ENCODE peak calls at places on chromosomes 13 and 19, in nine cellular contexts. One of them, this sample, is unnamed.

GRCh38 chr19:49746206-49746958 is 16.7 kb downstream of the TSKS start:
- DNase-seq in esophagus squamous epithelium: no peak
- DNase-seq in AG04450: no peak
- DNase-seq in psoas muscle: peak
- DNase-seq in breast epithelium: peak
- DNase-seq in Caco-2: peak
- DNase-seq in upper lobe of right lung: peak
- DNase-seq in nephron progenitor cell: peak
- DNase-seq in fibroblast of pulmonary artery: peak
- DNase-seq in this sample: peak

GRCh38 chr13:48782429-48782840 is 128.7 kb downstream of the CYSLTR2 start:
- DNase-seq in esophagus squamous epithelium: no peak
- DNase-seq in AG04450: no peak
- DNase-seq in fibroblast of pulmonary artery: no peak
- DNase-seq in breast epithelium: no peak
- DNase-seq in nephron progenitor cell: no peak
- DNase-seq in Caco-2: no peak
- DNase-seq in psoas muscle: no peak
- DNase-seq in upper lobe of right lung: no peak
- DNase-seq in this sample: no peak

GRCh38 chr19:34430738-34431625 is 2.8 kb downstream of the UBA2 start:
- DNase-seq in Caco-2: peak
- DNase-seq in AG04450: no peak
- DNase-seq in nephron progenitor cell: peak
- DNase-seq in upper lobe of right lung: no peak
- DNase-seq in fibroblast of pulmonary artery: peak
- DNase-seq in psoas muscle: no peak
- DNase-seq in esophagus squamous epithelium: no peak
- DNase-seq in breast epithelium: no peak
- DNase-seq in this sample: no peak

GRCh38 chr19:1173845-1174809 is at the start of gene SBNO2:
- DNase-seq in psoas muscle: peak
- DNase-seq in AG04450: no peak
- DNase-seq in nephron progenitor cell: peak
- DNase-seq in Caco-2: peak
- DNase-seq in upper lobe of right lung: peak
- DNase-seq in esophagus squamous epithelium: peak
- DNase-seq in fibroblast of pulmonary artery: peak
- DNase-seq in breast epithelium: peak
- DNase-seq in this sample: peak

GRCh38 chr19:17902701-17903100 is 30.1 kb upstream of the CCDC124 start:
- DNase-seq in fibroblast of pulmonary artery: peak
- DNase-seq in nephron progenitor cell: no peak
- DNase-seq in upper lobe of right lung: no peak
- DNase-seq in Caco-2: no peak
- DNase-seq in psoas muscle: no peak
- DNase-seq in esophagus squamous epithelium: no peak
- DNase-seq in breast epithelium: no peak
- DNase-seq in AG04450: peak
- DNase-seq in this sample: no peak

GRCh38 chr19:48512504-48513288 is 1.1 kb upstream of the LMTK3 start:
- DNase-seq in upper lobe of right lung: no peak
- DNase-seq in nephron progenitor cell: no peak
- DNase-seq in breast epithelium: no peak
- DNase-seq in AG04450: no peak
- DNase-seq in esophagus squamous epithelium: no peak
- DNase-seq in Caco-2: no peak
- DNase-seq in psoas muscle: no peak
- DNase-seq in fibroblast of pulmonary artery: no peak
- DNase-seq in this sample: no peak

GRCh38 chr19:3471954-3472655 is 8.2 kb downstream of the SMIM24 start:
- DNase-seq in Caco-2: no peak
- DNase-seq in AG04450: no peak
- DNase-seq in psoas muscle: peak
- DNase-seq in esophagus squamous epithelium: no peak
- DNase-seq in nephron progenitor cell: peak
- DNase-seq in breast epithelium: no peak
- DNase-seq in upper lobe of right lung: peak
- DNase-seq in fibroblast of pulmonary artery: no peak
- DNase-seq in this sample: no peak

GRCh38 chr13:64928704-64929499 is 2301.2 kb downstream of the PCDH9 start:
- DNase-seq in fibroblast of pulmonary artery: peak
- DNase-seq in AG04450: peak
- DNase-seq in Caco-2: no peak
- DNase-seq in esophagus squamous epithelium: no peak
- DNase-seq in breast epithelium: no peak
- DNase-seq in upper lobe of right lung: no peak
- DNase-seq in nephron progenitor cell: no peak
- DNase-seq in psoas muscle: no peak
- DNase-seq in this sample: no peak

GRCh38 chr13:21106089-21106488 is 44.7 kb upstream of the LATS2 start:
- DNase-seq in esophagus squamous epithelium: no peak
- DNase-seq in Caco-2: no peak
- DNase-seq in AG04450: peak
- DNase-seq in upper lobe of right lung: no peak
- DNase-seq in breast epithelium: no peak
- DNase-seq in fibroblast of pulmonary artery: peak
- DNase-seq in nephron progenitor cell: no peak
- DNase-seq in psoas muscle: no peak
- DNase-seq in this sample: no peak

GRCh38 chr19:1169921-1170885 is 3.9 kb downstream of the SBNO2 start:
- DNase-seq in Caco-2: no peak
- DNase-seq in AG04450: peak
- DNase-seq in esophagus squamous epithelium: no peak
- DNase-seq in psoas muscle: peak
- DNase-seq in upper lobe of right lung: peak
- DNase-seq in breast epithelium: peak
- DNase-seq in fibroblast of pulmonary artery: peak
- DNase-seq in nephron progenitor cell: no peak
- DNase-seq in this sample: no peak

GRCh38 chr13:34462843-34463242 is 479.2 kb upstream of the NBEA start:
- DNase-seq in AG04450: no peak
- DNase-seq in esophagus squamous epithelium: no peak
- DNase-seq in nephron progenitor cell: no peak
- DNase-seq in breast epithelium: no peak
- DNase-seq in fibroblast of pulmonary artery: peak
- DNase-seq in Caco-2: no peak
- DNase-seq in psoas muscle: no peak
- DNase-seq in upper lobe of right lung: no peak
- DNase-seq in this sample: no peak

GRCh38 chr13:49683489-49683888 is 7.8 kb downstream of the EBPL start:
- DNase-seq in nephron progenitor cell: no peak
- DNase-seq in esophagus squamous epithelium: no peak
- DNase-seq in psoas muscle: no peak
- DNase-seq in breast epithelium: no peak
- DNase-seq in Caco-2: no peak
- DNase-seq in AG04450: no peak
- DNase-seq in fibroblast of pulmonary artery: no peak
- DNase-seq in upper lobe of right lung: no peak
- DNase-seq in this sample: no peak

GRCh38 chr19:55080121-55080914 is 4.6 kb downstream of the EPS8L1 start:
- DNase-seq in psoas muscle: peak
- DNase-seq in Caco-2: peak
- DNase-seq in breast epithelium: peak
- DNase-seq in esophagus squamous epithelium: no peak
- DNase-seq in fibroblast of pulmonary artery: peak
- DNase-seq in nephron progenitor cell: peak
- DNase-seq in upper lobe of right lung: peak
- DNase-seq in AG04450: peak
- DNase-seq in this sample: peak

GRCh38 chr19:2856457-2857055 is 10.6 kb upstream of the ZNF556 start:
- DNase-seq in psoas muscle: no peak
- DNase-seq in AG04450: no peak
- DNase-seq in upper lobe of right lung: no peak
- DNase-seq in Caco-2: no peak
- DNase-seq in breast epithelium: no peak
- DNase-seq in esophagus squamous epithelium: no peak
- DNase-seq in fibroblast of pulmonary artery: no peak
- DNase-seq in nephron progenitor cell: no peak
- DNase-seq in this sample: no peak

DNA sequence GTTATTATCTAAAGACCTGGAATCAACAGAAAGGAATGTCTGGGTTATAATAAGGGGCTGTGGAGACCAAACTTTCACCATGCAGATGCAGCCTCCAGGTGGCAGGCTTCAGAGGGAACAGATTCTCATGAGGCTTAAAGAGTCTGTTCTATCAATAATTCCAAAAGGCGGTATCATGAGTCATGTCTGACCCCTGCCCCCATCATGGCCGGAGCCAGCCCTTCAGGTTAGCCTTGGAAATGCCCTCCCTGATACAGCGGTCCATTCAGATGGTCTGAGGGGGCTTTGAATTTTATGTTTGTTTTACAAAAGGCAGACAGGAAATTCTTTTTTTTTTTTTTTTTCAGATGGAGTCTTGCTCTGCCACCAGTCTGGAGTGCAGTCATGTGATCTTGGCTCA is 21.7 kb upstream of the LAMP1 start:
- DNase-seq in nephron progenitor cell: peak
- DNase-seq in AG04450: peak
- DNase-seq in Caco-2: peak
- DNase-seq in fibroblast of pulmonary artery: peak
- DNase-seq in esophagus squamous epithelium: no peak
- DNase-seq in psoas muscle: peak
- DNase-seq in breast epithelium: no peak
- DNase-seq in upper lobe of right lung: no peak
- DNase-seq in this sample: no peak
- TF ChIP-seq CTCF in nephron progenitor cell: peak
- TF ChIP-seq CTCF in AG04450: peak
- TF ChIP-seq CTCF in Caco-2: peak
- TF ChIP-seq CTCF in fibroblast of pulmonary artery: peak
- TF ChIP-seq CTCF in esophagus squamous epithelium: peak
- TF ChIP-seq CTCF in psoas muscle: peak
- TF ChIP-seq CTCF in breast epithelium: peak
- TF ChIP-seq CTCF in upper lobe of right lung: peak
- TF ChIP-seq CTCF in this sample: no peak

GRCh38 chr13:23516706-23517105 is 53.5 kb upstream of the TNFRSF19 start:
- DNase-seq in nephron progenitor cell: no peak
- DNase-seq in Caco-2: no peak
- DNase-seq in breast epithelium: no peak
- DNase-seq in AG04450: no peak
- DNase-seq in fibroblast of pulmonary artery: no peak
- DNase-seq in esophagus squamous epithelium: no peak
- DNase-seq in upper lobe of right lung: no peak
- DNase-seq in psoas muscle: no peak
- DNase-seq in this sample: no peak
- TF ChIP-seq CTCF in nephron progenitor cell: no peak
- TF ChIP-seq CTCF in Caco-2: no peak
- TF ChIP-seq CTCF in breast epithelium: no peak
- TF ChIP-seq CTCF in AG04450: no peak
- TF ChIP-seq CTCF in fibroblast of pulmonary artery: no peak
- TF ChIP-seq CTCF in esophagus squamous epithelium: no peak
- TF ChIP-seq CTCF in upper lobe of right lung: no peak
- TF ChIP-seq CTCF in psoas muscle: no peak
- TF ChIP-seq CTCF in this sample: no peak

GRCh38 chr19:40603071-40603718 is 2.0 kb downstream of the LTBP4 start:
- DNase-seq in AG04450: no peak
- DNase-seq in breast epithelium: no peak
- DNase-seq in nephron progenitor cell: no peak
- DNase-seq in fibroblast of pulmonary artery: peak
- DNase-seq in esophagus squamous epithelium: no peak
- DNase-seq in Caco-2: peak
- DNase-seq in psoas muscle: no peak
- DNase-seq in upper lobe of right lung: no peak
- DNase-seq in this sample: no peak
- TF ChIP-seq CTCF in AG04450: no peak
- TF ChIP-seq CTCF in breast epithelium: peak
- TF ChIP-seq CTCF in nephron progenitor cell: no peak
- TF ChIP-seq CTCF in fibroblast of pulmonary artery: peak
- TF ChIP-seq CTCF in esophagus squamous epithelium: no peak
- TF ChIP-seq CTCF in Caco-2: no peak
- TF ChIP-seq CTCF in psoas muscle: no peak
- TF ChIP-seq CTCF in upper lobe of right lung: no peak
- TF ChIP-seq CTCF in this sample: no peak

DNA sequence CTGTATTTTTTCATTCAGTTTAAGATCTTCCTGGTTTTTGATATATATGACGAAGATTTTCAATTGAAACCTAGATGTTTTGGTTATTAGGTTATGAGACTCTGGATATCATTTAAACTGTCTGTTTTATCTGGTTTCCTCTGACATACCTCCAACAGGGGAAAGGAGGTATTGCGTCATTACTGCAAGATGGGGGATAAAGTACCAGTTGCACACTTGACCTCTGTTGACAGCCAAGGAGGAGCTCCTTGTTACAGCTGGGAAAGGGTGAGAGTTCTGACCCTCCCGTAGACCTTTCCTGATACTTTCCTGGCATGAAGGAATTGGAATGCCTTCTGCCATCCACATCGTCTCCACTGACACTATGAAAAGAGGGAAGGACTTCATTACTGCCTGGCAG is 82.0 kb upstream of the SHISA2 start:
- DNase-seq in nephron progenitor cell: no peak
- DNase-seq in Caco-2: no peak
- DNase-seq in psoas muscle: no peak
- DNase-seq in esophagus squamous epithelium: no peak
- DNase-seq in upper lobe of right lung: no peak
- DNase-seq in AG04450: no peak
- DNase-seq in fibroblast of pulmonary artery: peak
- DNase-seq in breast epithelium: no peak
- DNase-seq in this sample: no peak
- TF ChIP-seq CTCF in nephron progenitor cell: no peak
- TF ChIP-seq CTCF in Caco-2: peak
- TF ChIP-seq CTCF in psoas muscle: no peak
- TF ChIP-seq CTCF in esophagus squamous epithelium: no peak
- TF ChIP-seq CTCF in upper lobe of right lung: no peak
- TF ChIP-seq CTCF in AG04450: no peak
- TF ChIP-seq CTCF in fibroblast of pulmonary artery: no peak
- TF ChIP-seq CTCF in breast epithelium: no peak
- TF ChIP-seq CTCF in this sample: no peak

GRCh38 chr13:74306496-74306895 is 172.3 kb upstream of the KLF12 start:
- DNase-seq in nephron progenitor cell: no peak
- DNase-seq in psoas muscle: no peak
- DNase-seq in breast epithelium: no peak
- DNase-seq in fibroblast of pulmonary artery: peak
- DNase-seq in esophagus squamous epithelium: no peak
- DNase-seq in AG04450: no peak
- DNase-seq in Caco-2: no peak
- DNase-seq in upper lobe of right lung: no peak
- DNase-seq in this sample: no peak
- TF ChIP-seq CTCF in nephron progenitor cell: no peak
- TF ChIP-seq CTCF in psoas muscle: no peak
- TF ChIP-seq CTCF in breast epithelium: no peak
- TF ChIP-seq CTCF in fibroblast of pulmonary artery: peak
- TF ChIP-seq CTCF in esophagus squamous epithelium: no peak
- TF ChIP-seq CTCF in AG04450: peak
- TF ChIP-seq CTCF in Caco-2: no peak
- TF ChIP-seq CTCF in upper lobe of right lung: no peak
- TF ChIP-seq CTCF in this sample: no peak

DNA sequence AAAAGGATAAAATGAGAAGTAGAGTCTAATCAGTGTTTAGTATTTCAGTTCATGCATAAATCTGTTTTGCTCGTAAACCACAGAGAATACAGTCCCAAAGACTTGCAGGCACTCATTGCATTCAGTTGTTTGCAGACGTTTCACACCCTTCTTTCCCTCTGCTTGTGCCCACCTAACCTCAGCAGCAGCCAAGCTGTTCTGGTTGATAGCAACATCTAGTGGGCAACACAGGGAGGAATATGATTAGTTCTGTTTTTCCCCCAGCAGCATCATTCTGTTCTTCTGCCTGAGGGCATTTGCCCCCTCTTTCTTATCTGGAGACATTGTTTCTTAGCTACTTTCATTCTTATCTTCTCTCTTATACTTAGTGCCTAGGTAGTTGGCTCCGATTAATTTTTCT is 135.6 kb downstream of the PAN3 start:
- DNase-seq in breast epithelium: no peak
- DNase-seq in AG04450: no peak
- DNase-seq in upper lobe of right lung: no peak
- DNase-seq in nephron progenitor cell: no peak
- DNase-seq in esophagus squamous epithelium: no peak
- DNase-seq in Caco-2: no peak
- DNase-seq in psoas muscle: no peak
- DNase-seq in fibroblast of pulmonary artery: peak
- DNase-seq in this sample: no peak
- TF ChIP-seq CTCF in breast epithelium: no peak
- TF ChIP-seq CTCF in AG04450: peak
- TF ChIP-seq CTCF in upper lobe of right lung: no peak
- TF ChIP-seq CTCF in nephron progenitor cell: no peak
- TF ChIP-seq CTCF in esophagus squamous epithelium: no peak
- TF ChIP-seq CTCF in Caco-2: no peak
- TF ChIP-seq CTCF in psoas muscle: no peak
- TF ChIP-seq CTCF in fibroblast of pulmonary artery: no peak
- TF ChIP-seq CTCF in this sample: no peak